ENCODE peak calls at places on chromosome 9, in seven cellular contexts. One of them, this sample, is unnamed.

GRCh38 chr9:97840521-97840920 is 12.5 kb upstream of the FOXE1 start:
- DNase-seq in T follicular helper cell: no peak
- DNase-seq in ovary: no peak
- DNase-seq in kidney epithelial cell: no peak
- DNase-seq in AG20443: no peak
- DNase-seq in GM04504: no peak
- DNase-seq in esophagus muscularis mucosa: no peak
- DNase-seq in this sample: no peak

GRCh38 chr9:115373000-115373709 is 255.2 kb upstream of the TNC start:
- DNase-seq in ovary: no peak
- DNase-seq in kidney epithelial cell: peak
- DNase-seq in T follicular helper cell: no peak
- DNase-seq in AG20443: peak
- DNase-seq in GM04504: peak
- DNase-seq in esophagus muscularis mucosa: no peak
- DNase-seq in this sample: no peak

GRCh38 chr9:110048473-110048975 is 159.4 kb downstream of the C9orf152 start:
- DNase-seq in esophagus muscularis mucosa: peak
- DNase-seq in AG20443: peak
- DNase-seq in ovary: peak
- DNase-seq in kidney epithelial cell: no peak
- DNase-seq in GM04504: no peak
- DNase-seq in T follicular helper cell: peak
- DNase-seq in this sample: peak

GRCh38 chr9:33524431-33524947 is 438 bp downstream of the ANKRD18B start:
- DNase-seq in kidney epithelial cell: no peak
- DNase-seq in esophagus muscularis mucosa: no peak
- DNase-seq in T follicular helper cell: peak
- DNase-seq in ovary: no peak
- DNase-seq in GM04504: no peak
- DNase-seq in AG20443: peak
- DNase-seq in this sample: no peak

GRCh38 chr9:72585737-72586136 is 64.3 kb downstream of the TMC1 start:
- DNase-seq in esophagus muscularis mucosa: no peak
- DNase-seq in AG20443: no peak
- DNase-seq in GM04504: no peak
- DNase-seq in ovary: no peak
- DNase-seq in T follicular helper cell: no peak
- DNase-seq in kidney epithelial cell: no peak
- DNase-seq in this sample: no peak

GRCh38 chr9:6098431-6098830 is 83.0 kb upstream of the RANBP6 start:
- DNase-seq in T follicular helper cell: no peak
- DNase-seq in ovary: no peak
- DNase-seq in GM04504: no peak
- DNase-seq in AG20443: no peak
- DNase-seq in kidney epithelial cell: no peak
- DNase-seq in esophagus muscularis mucosa: no peak
- DNase-seq in this sample: no peak

GRCh38 chr9:34430843-34431437 is 27.4 kb downstream of the FAM219A start:
- DNase-seq in AG20443: peak
- DNase-seq in ovary: peak
- DNase-seq in kidney epithelial cell: no peak
- DNase-seq in GM04504: peak
- DNase-seq in esophagus muscularis mucosa: no peak
- DNase-seq in T follicular helper cell: no peak
- DNase-seq in this sample: peak

GRCh38 chr9:34279431-34279830 is 49.6 kb downstream of the KIF24 start:
- DNase-seq in ovary: no peak
- DNase-seq in kidney epithelial cell: no peak
- DNase-seq in esophagus muscularis mucosa: no peak
- DNase-seq in AG20443: peak
- DNase-seq in T follicular helper cell: no peak
- DNase-seq in GM04504: no peak
- DNase-seq in this sample: no peak

GRCh38 chr9:89048611-89049010 is 57.3 kb downstream of the S1PR3 start:
- DNase-seq in GM04504: no peak
- DNase-seq in kidney epithelial cell: no peak
- DNase-seq in AG20443: no peak
- DNase-seq in ovary: no peak
- DNase-seq in esophagus muscularis mucosa: peak
- DNase-seq in T follicular helper cell: no peak
- DNase-seq in this sample: no peak

GRCh38 chr9:127112056-127112455 is 10.4 kb downstream of the ANGPTL2 start:
- DNase-seq in AG20443: peak
- DNase-seq in esophagus muscularis mucosa: no peak
- DNase-seq in GM04504: no peak
- DNase-seq in T follicular helper cell: no peak
- DNase-seq in kidney epithelial cell: no peak
- DNase-seq in ovary: no peak
- DNase-seq in this sample: no peak

This sample was measured in pons.